ENCODE peak calls at places on chromosome 13, in five cellular contexts. B is stimulated activated CD4-positive, alpha-beta T cell treated with anti-CD3 and anti-CD28 coated beads, TNF-alpha, amount 100 ng/mL, for 1 hour; M is HepG2; Q is activated gamma-delta T cell; W is left ventricle myocardium inferior. H is an unnamed sample.

GRCh38 chr13:20190481-20191310 is 2.0 kb downstream of the GJB2 start:
- DNase-seq in B (no peak), M (no peak), Q (no peak), W (no peak), H (no peak)

GRCh38 chr13:100090861-100091260 is 2.0 kb downstream of the PCCA start:
- DNase-seq in B (no peak), M (no peak), Q (no peak), W (no peak), H (no peak)

GRCh38 chr13:46961719-46962118 is 64.9 kb upstream of the HTR2A start:
- DNase-seq in B (no peak), M (no peak), Q (no peak), W (no peak), H (no peak)

GRCh38 chr13:61410669-61411297 is 4.9 kb downstream of the PCDH20 start:
- DNase-seq in B (no peak), M (peak), Q (no peak), W (no peak), H (no peak)

GRCh38 chr13:30872685-30873443 is 33.2 kb upstream of the MEDAG start:
- DNase-seq in B (no peak), M (peak), Q (no peak), W (no peak), H (no peak)

GRCh38 chr13:75101997-75102720 is 379.8 kb downstream of the TBC1D4 start:
- DNase-seq in B (no peak), M (no peak), Q (no peak), W (no peak), H (no peak)

GRCh38 chr13:45473627-45474026 is 8.9 kb downstream of the COG3 start:
- DNase-seq in B (no peak), M (peak), Q (no peak), W (no peak), H (no peak)

GRCh38 chr13:42832341-42833153 is 51.2 kb downstream of the FAM216B start:
- DNase-seq in B (no peak), M (peak), Q (no peak), W (no peak), H (no peak)

GRCh38 chr13:94413545-94413944 is 65.9 kb downstream of the DCT start:
- DNase-seq in B (no peak), M (no peak), Q (no peak), W (no peak), H (no peak)

GRCh38 chr13:90545070-90545840 is 802.2 kb upstream of the MIR17HG start:
- DNase-seq in B (no peak), M (no peak), Q (no peak), W (no peak), H (no peak)

GRCh38 chr13:40271931-40272775 is 394.3 kb downstream of the FOXO1 start:
- DNase-seq in B (peak), M (no peak), Q (no peak), W (peak), H (no peak)

GRCh38 chr13:80338781-80339577 is 1.9 kb downstream of the SPRY2 start:
- DNase-seq in B (no peak), M (peak), Q (peak), W (peak), H (peak)

GRCh38 chr13:52405767-52406494 is at the start of gene THSD1:
- DNase-seq in B (no peak), M (no peak), Q (peak), W (peak), H (peak)

H was measured in cardiac septum.